ENCODE peak calls at places on chromosomes 13 and 19, in five cellular contexts. C is left lobe of liver; K is naive thymus-derived CD8-positive, alpha-beta T cell; N is stimulated activated CD4-positive, alpha-beta T cell treated with anti-CD3 and anti-CD28 coated beads, Interleukin-4, amount 100 ng/mL, for 1 hour; S is smooth muscle cell of the brain vasculature. D is an unnamed sample.

GRCh38 chr13:95643471-95643813 is 1.1 kb downstream of the DZIP1 start:
- DNase-seq in K (no peak), C (no peak), S (no peak), N (no peak), D (no peak)

GRCh38 chr19:37905936-37906867 is at the start of gene WDR87:
- DNase-seq in S (no peak), C (peak), N (peak), K (peak), D (peak)

GRCh38 chr19:30274987-30275386 is 97.2 kb upstream of the ZNF536 start:
- DNase-seq in K (no peak), C (no peak), S (no peak), N (no peak), D (no peak)

GRCh38 chr19:4606181-4606580 is 33.1 kb upstream of the TNFAIP8L1 start:
- DNase-seq in N (no peak), C (no peak), S (no peak), K (no peak), D (no peak)

GRCh38 chr19:41871573-41872383 is 5.3 kb upstream of the CD79A start:
- DNase-seq in K (peak), N (peak), C (no peak), S (no peak), D (peak)

GRCh38 chr13:106858910-106859309 is 291.0 kb upstream of the ARGLU1 start:
- DNase-seq in S (no peak), N (no peak), K (no peak), C (no peak), D (no peak)

GRCh38 chr19:17538684-17539287 is 16.7 kb upstream of the COLGALT1 start:
- DNase-seq in C (no peak), K (no peak), N (no peak), S (no peak), D (peak)

GRCh38 chr13:79481685-79482052 is 714 bp downstream of the NDFIP2 start:
- DNase-seq in C (no peak), K (no peak), N (peak), S (no peak), D (peak)

GRCh38 chr13:73708393-73708985 is 425.7 kb downstream of the KLF12 start:
- DNase-seq in C (no peak), N (peak), K (peak), S (peak), D (peak)

GRCh38 chr13:102799544-102800144 is 725 bp downstream of the BIVM start:
- DNase-seq in K (no peak), C (peak), N (no peak), S (no peak), D (peak)

GRCh38 chr19:2394054-2394668 is 33.2 kb downstream of the TIMM13 start:
- DNase-seq in K (no peak), C (no peak), N (no peak), S (no peak), D (peak)

GRCh38 chr13:45362939-45363338 is 22.0 kb upstream of the TPT1 start:
- DNase-seq in C (no peak), S (no peak), N (no peak), K (no peak), D (peak)

GRCh38 chr19:6713773-6714692 is 6.4 kb downstream of the C3 start:
- DNase-seq in S (no peak), N (no peak), K (no peak), C (peak), D (no peak)

GRCh38 chr13:36430247-36431203 is 1.8 kb upstream of the CCNA1 start:
- DNase-seq in K (no peak), S (no peak), N (no peak), C (no peak), D (no peak)

GRCh38 chr13:20191311-20191901 is 1.3 kb downstream of the GJB2 start:
- DNase-seq in C (peak), K (no peak), S (no peak), N (no peak), D (no peak)

GRCh38 chr19:15107056-15108010 is at the start of gene SYDE1:
- DNase-seq in S (no peak), K (no peak), N (peak), C (no peak), D (no peak)

GRCh38 chr13:111474136-111475002 is 153.9 kb downstream of the TEX29 start:
- DNase-seq in C (peak), K (no peak), S (no peak), N (no peak), D (peak)